ENCODE peak calls at places on chromosome 17, in five cellular contexts. One of them, this sample, is unnamed.

GRCh38 chr17:31518478-31518877 is 127.0 kb downstream of the RAB11FIP4 start:
- DNase-seq in left ventricle myocardium inferior: no peak
- DNase-seq in astrocyte of the cerebellum: no peak
- DNase-seq in AG04450: no peak
- DNase-seq in IMR-90: no peak
- DNase-seq in this sample: no peak

GRCh38 chr17:67238976-67239375 is 6.0 kb downstream of the HELZ start:
- DNase-seq in IMR-90: peak
- DNase-seq in AG04450: no peak
- DNase-seq in astrocyte of the cerebellum: no peak
- DNase-seq in left ventricle myocardium inferior: no peak
- DNase-seq in this sample: no peak

GRCh38 chr17:6684460-6684783 is 28.7 kb downstream of the SLC13A5 start:
- DNase-seq in AG04450: no peak
- DNase-seq in IMR-90: no peak
- DNase-seq in astrocyte of the cerebellum: no peak
- DNase-seq in left ventricle myocardium inferior: no peak
- DNase-seq in this sample: no peak

GRCh38 chr17:44115585-44116415 is 7.6 kb downstream of the HDAC5 start:
- DNase-seq in astrocyte of the cerebellum: no peak
- DNase-seq in left ventricle myocardium inferior: no peak
- DNase-seq in AG04450: no peak
- DNase-seq in IMR-90: peak
- DNase-seq in this sample: no peak

GRCh38 chr17:78127888-78128615 is 503 bp downstream of the TMC6 start:
- DNase-seq in left ventricle myocardium inferior: no peak
- DNase-seq in AG04450: no peak
- DNase-seq in IMR-90: no peak
- DNase-seq in astrocyte of the cerebellum: no peak
- DNase-seq in this sample: no peak

GRCh38 chr17:1720856-1721386 is 3.6 kb upstream of the WDR81 start:
- DNase-seq in astrocyte of the cerebellum: no peak
- DNase-seq in IMR-90: peak
- DNase-seq in AG04450: no peak
- DNase-seq in left ventricle myocardium inferior: no peak
- DNase-seq in this sample: no peak

GRCh38 chr17:69015631-69016030 is 45.1 kb downstream of the ABCA9 start:
- DNase-seq in left ventricle myocardium inferior: no peak
- DNase-seq in IMR-90: no peak
- DNase-seq in astrocyte of the cerebellum: no peak
- DNase-seq in AG04450: no peak
- DNase-seq in this sample: no peak

GRCh38 chr17:1762906-1763829 is 1.3 kb downstream of the SERPINF1 start:
- DNase-seq in IMR-90: peak
- DNase-seq in left ventricle myocardium inferior: peak
- DNase-seq in AG04450: peak
- DNase-seq in astrocyte of the cerebellum: peak
- DNase-seq in this sample: no peak

GRCh38 chr17:42895185-42895555 is 5.4 kb upstream of the G6PC1 start:
- DNase-seq in AG04450: peak
- DNase-seq in left ventricle myocardium inferior: peak
- DNase-seq in IMR-90: peak
- DNase-seq in astrocyte of the cerebellum: peak
- DNase-seq in this sample: no peak

GRCh38 chr17:66228887-66229782 is at the start of gene APOH:
- DNase-seq in IMR-90: no peak
- DNase-seq in AG04450: no peak
- DNase-seq in left ventricle myocardium inferior: no peak
- DNase-seq in astrocyte of the cerebellum: no peak
- DNase-seq in this sample: no peak

GRCh38 chr17:63431939-63432804 is 13.9 kb downstream of the CYB561 start:
- DNase-seq in IMR-90: peak
- DNase-seq in left ventricle myocardium inferior: no peak
- DNase-seq in astrocyte of the cerebellum: peak
- DNase-seq in AG04450: no peak
- DNase-seq in this sample: no peak

GRCh38 chr17:47815106-47815918 is 6.3 kb downstream of the OSBPL7 start:
- DNase-seq in IMR-90: no peak
- DNase-seq in astrocyte of the cerebellum: no peak
- DNase-seq in AG04450: no peak
- DNase-seq in left ventricle myocardium inferior: no peak
- DNase-seq in this sample: no peak
- TF ChIP-seq CTCF in IMR-90: no peak
- TF ChIP-seq CTCF in astrocyte of the cerebellum: no peak
- TF ChIP-seq CTCF in AG04450: no peak
- TF ChIP-seq CTCF in left ventricle myocardium inferior: no peak
- TF ChIP-seq CTCF in this sample: no peak

GRCh38 chr17:29143894-29144293 is 36.3 kb downstream of the MYO18A start:
- DNase-seq in astrocyte of the cerebellum: no peak
- DNase-seq in AG04450: no peak
- DNase-seq in left ventricle myocardium inferior: no peak
- DNase-seq in IMR-90: peak
- DNase-seq in this sample: no peak
- TF ChIP-seq CTCF in astrocyte of the cerebellum: peak
- TF ChIP-seq CTCF in AG04450: peak
- TF ChIP-seq CTCF in left ventricle myocardium inferior: peak
- TF ChIP-seq CTCF in IMR-90: peak
- TF ChIP-seq CTCF in this sample: no peak

DNA sequence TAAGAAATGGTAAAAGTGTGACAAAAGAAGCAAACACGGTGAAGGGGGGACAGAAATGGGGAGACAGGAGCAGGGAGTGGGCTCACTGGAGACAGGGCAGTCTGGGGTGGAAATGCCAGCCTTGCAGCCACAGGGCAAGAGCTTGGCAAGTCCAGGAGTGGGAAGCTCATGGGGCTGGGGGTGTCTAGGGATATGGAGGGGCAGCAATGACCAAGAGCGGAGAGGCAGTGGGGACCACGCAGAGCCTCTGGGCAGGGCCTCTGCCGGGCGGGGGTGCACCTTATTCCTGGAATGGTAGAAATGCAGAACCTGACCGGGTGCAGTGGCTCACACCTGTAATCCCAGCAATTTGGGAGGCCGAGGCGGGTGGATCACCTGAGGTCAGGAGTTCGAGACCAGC is 12.6 kb downstream of the SLC5A10 start:
- DNase-seq in left ventricle myocardium inferior: no peak
- DNase-seq in astrocyte of the cerebellum: no peak
- DNase-seq in AG04450: no peak
- DNase-seq in IMR-90: no peak
- DNase-seq in this sample: no peak
- TF ChIP-seq CTCF in left ventricle myocardium inferior: no peak
- TF ChIP-seq CTCF in astrocyte of the cerebellum: no peak
- TF ChIP-seq CTCF in AG04450: no peak
- TF ChIP-seq CTCF in IMR-90: no peak
- TF ChIP-seq CTCF in this sample: no peak

GRCh38 chr17:4365628-4366311 is 705 bp downstream of the UBE2G1 start:
- DNase-seq in AG04450: no peak
- DNase-seq in astrocyte of the cerebellum: no peak
- DNase-seq in left ventricle myocardium inferior: peak
- DNase-seq in IMR-90: no peak
- DNase-seq in this sample: no peak

GRCh38 chr17:4364622-4365041 is 1.8 kb downstream of the UBE2G1 start:
- DNase-seq in astrocyte of the cerebellum: no peak
- DNase-seq in left ventricle myocardium inferior: no peak
- DNase-seq in AG04450: no peak
- DNase-seq in IMR-90: no peak
- DNase-seq in this sample: no peak

GRCh38 chr17:4365103-4365627 is 1.3 kb downstream of the UBE2G1 start:
- DNase-seq in AG04450: peak
- DNase-seq in astrocyte of the cerebellum: peak
- DNase-seq in left ventricle myocardium inferior: peak
- DNase-seq in IMR-90: peak
- DNase-seq in this sample: peak

GRCh38 chr17:4368341-4368740 is 1.9 kb upstream of the UBE2G1 start:
- DNase-seq in AG04450: no peak
- DNase-seq in astrocyte of the cerebellum: no peak
- DNase-seq in IMR-90: no peak
- DNase-seq in left ventricle myocardium inferior: no peak
- DNase-seq in this sample: no peak

DNA sequence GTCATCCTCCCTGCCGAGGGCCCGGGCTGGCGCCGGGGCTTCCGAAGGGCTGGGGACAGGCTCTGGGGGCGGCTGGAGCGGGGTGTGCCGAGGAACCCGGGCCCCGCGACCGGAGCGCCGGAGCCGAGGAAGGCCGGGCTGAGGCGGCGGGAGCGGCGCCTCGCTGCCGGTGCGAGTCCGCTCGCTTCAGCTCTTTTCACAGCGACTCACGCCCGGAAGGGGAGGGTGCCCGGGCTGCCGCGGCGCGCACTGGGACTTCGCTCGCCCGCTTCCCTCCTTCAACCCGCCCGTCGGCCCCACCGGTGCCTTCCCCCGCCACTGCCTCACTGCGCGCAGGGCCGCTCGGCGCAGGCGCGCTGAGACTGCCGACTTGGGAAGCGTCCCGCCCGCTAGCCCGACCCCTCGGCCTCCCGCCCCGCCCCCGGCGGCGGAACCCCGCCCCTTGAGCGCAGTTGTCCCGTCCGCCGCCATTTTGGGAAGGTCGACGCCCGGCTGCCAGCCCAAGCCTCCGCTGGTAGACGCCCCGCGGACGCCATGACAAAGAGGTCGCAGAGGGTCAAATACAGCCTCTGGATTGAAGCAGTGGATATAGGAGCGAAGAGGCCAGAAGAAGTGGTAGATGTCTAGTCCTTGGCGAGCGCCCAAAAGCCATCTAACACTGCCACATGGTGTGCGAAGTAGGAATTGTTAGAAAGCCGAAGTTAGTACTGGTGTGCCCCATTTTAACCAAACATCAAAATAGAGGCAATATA is at the start of gene UBE2G1:
- DNase-seq in AG04450: peak
- DNase-seq in astrocyte of the cerebellum: peak
- DNase-seq in left ventricle myocardium inferior: peak
- DNase-seq in IMR-90: peak
- DNase-seq in this sample: peak
- TF ChIP-seq CTCF in AG04450: peak
- TF ChIP-seq CTCF in astrocyte of the cerebellum: peak
- TF ChIP-seq CTCF in left ventricle myocardium inferior: peak
- TF ChIP-seq CTCF in IMR-90: peak
- TF ChIP-seq CTCF in this sample: no peak

DNA sequence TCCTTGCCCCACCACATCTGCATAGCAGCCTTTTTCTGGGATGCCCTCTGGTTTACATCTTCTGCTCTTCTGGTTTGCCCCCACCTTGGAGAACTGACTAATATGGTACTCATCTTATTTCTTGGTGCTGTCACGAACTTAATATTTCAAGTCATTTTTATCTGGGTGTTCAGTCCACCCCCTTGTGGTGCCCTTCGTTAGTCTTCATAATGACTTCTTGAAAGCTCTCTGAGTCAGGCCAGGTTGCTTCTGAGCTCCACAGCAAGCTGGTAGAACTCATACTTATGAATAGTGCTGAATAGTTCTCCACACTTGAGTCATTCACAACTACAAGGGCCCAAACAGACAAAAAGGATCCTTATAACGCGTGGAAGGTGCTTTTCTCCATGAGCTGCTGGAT is 35.8 kb upstream of the TEKT3 start:
- DNase-seq in IMR-90: peak
- DNase-seq in AG04450: no peak
- DNase-seq in left ventricle myocardium inferior: no peak
- DNase-seq in astrocyte of the cerebellum: peak
- DNase-seq in this sample: no peak
- TF ChIP-seq CTCF in IMR-90: peak
- TF ChIP-seq CTCF in AG04450: no peak
- TF ChIP-seq CTCF in left ventricle myocardium inferior: no peak
- TF ChIP-seq CTCF in astrocyte of the cerebellum: peak
- TF ChIP-seq CTCF in this sample: no peak

GRCh38 chr17:72430611-72431432 is 310.0 kb downstream of the SOX9 start:
- DNase-seq in AG04450: no peak
- DNase-seq in IMR-90: no peak
- DNase-seq in astrocyte of the cerebellum: no peak
- DNase-seq in left ventricle myocardium inferior: no peak
- DNase-seq in this sample: no peak
- TF ChIP-seq CTCF in AG04450: peak
- TF ChIP-seq CTCF in IMR-90: peak
- TF ChIP-seq CTCF in astrocyte of the cerebellum: peak
- TF ChIP-seq CTCF in left ventricle myocardium inferior: no peak
- TF ChIP-seq CTCF in this sample: no peak

DNA sequence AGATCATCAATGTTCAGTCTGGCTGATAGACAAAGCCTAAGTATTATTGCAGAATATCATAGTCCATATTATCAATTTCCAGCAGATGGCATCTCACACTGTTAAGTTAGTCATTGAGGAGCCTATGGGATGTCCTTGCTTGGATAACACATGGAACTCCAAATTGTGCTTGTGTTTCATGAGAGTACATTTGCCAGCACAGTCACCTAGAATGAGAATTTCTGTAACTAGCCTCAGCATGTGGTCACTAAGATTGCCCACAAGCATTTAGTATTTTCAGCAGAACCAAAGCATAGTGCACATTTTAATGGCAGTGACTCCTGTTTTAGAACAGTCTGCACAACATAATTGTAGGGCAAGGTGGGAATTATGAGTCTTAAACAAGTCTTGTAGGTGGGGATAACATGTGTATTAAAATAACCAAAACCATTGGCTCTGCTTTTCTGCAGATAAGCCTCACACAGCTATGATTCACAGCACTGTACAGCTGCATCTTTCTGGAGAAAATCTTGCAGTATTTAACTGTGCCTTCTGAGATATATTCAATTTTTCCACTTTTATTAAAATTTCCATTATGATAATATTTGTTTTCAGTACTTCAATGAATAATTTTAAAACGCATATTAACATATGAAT is 882.8 kb upstream of the SOX9 start:
- DNase-seq in astrocyte of the cerebellum: peak
- DNase-seq in AG04450: no peak
- DNase-seq in left ventricle myocardium inferior: no peak
- DNase-seq in IMR-90: peak
- DNase-seq in this sample: no peak
- TF ChIP-seq CTCF in astrocyte of the cerebellum: peak
- TF ChIP-seq CTCF in AG04450: peak
- TF ChIP-seq CTCF in left ventricle myocardium inferior: no peak
- TF ChIP-seq CTCF in IMR-90: peak
- TF ChIP-seq CTCF in this sample: no peak

DNA sequence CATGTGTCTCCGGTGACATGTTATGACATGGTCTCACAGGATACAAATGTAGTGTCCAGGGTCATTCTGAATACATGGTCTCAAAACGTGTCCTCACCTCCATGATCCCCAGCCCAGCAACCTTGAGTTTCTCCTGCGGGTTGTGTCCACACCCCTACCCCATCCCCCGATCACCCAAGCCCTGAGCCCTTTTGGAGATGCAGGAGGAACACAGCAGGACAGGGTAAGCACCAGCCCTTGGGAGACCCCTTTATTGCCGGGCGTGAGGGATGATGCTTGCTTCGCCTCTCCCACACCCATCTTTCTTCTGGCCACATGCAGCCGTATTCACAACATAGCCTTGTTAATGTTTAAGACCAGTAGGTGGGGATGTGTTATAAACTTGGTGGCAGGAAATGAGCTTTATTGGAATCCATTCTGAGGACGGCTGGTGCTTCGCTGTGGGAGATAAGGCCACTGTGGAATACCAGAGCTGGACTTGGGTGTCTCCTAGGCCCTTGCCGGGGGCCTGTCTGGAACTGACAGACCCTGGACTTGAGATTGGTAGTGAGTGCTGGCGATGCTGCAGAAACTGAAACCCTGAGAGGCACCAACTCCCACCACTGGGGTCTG is 5.5 kb downstream of the TMEM132E start:
- DNase-seq in IMR-90: peak
- DNase-seq in astrocyte of the cerebellum: no peak
- DNase-seq in left ventricle myocardium inferior: no peak
- DNase-seq in AG04450: no peak
- DNase-seq in this sample: no peak
- TF ChIP-seq CTCF in IMR-90: no peak
- TF ChIP-seq CTCF in astrocyte of the cerebellum: no peak
- TF ChIP-seq CTCF in left ventricle myocardium inferior: no peak
- TF ChIP-seq CTCF in AG04450: peak
- TF ChIP-seq CTCF in this sample: no peak